ENCODE peak calls at places on chromosome 20, in seven cellular contexts. Q is uterus; K is CD4-positive, alpha-beta memory T cell; A is A549; O is H1; N is upper lobe of left lung; D is left ventricle myocardium inferior. W is an unnamed sample.

GRCh38 chr20:37096415-37097039 is 730 bp upstream of the RBL1 start:
- DNase-seq in Q (no peak), K (no peak), A (no peak), O (no peak), N (no peak), D (no peak), W (no peak)

GRCh38 chr20:62832951-62833391 is 16.1 kb downstream of the COL9A3 start:
- DNase-seq in Q (no peak), K (no peak), A (no peak), O (no peak), N (peak; percentile 59), D (no peak), W (no peak)

GRCh38 chr20:16293590-16293989 is 279.7 kb downstream of the KIF16B start:
- DNase-seq in Q (no peak), K (no peak), A (peak; percentile 11), O (no peak), N (no peak), D (no peak), W (no peak)

GRCh38 chr20:46151936-46152335 is 33.8 kb downstream of the CD40 start:
- DNase-seq in Q (no peak), K (no peak), A (peak; percentile 68), O (no peak), N (no peak), D (no peak), W (no peak)

GRCh38 chr20:57408131-57408530 is 16.9 kb downstream of the RBM38 start:
- DNase-seq in Q (no peak), K (no peak), A (no peak), O (no peak), N (no peak), D (no peak), W (no peak)

GRCh38 chr20:20362774-20363435 is 5.0 kb upstream of the INSM1 start:
- DNase-seq in Q (no peak), K (no peak), A (no peak), O (no peak), N (no peak), D (no peak), W (no peak)

GRCh38 chr20:42531675-42531985 is 658.1 kb downstream of the PTPRT start:
- DNase-seq in Q (no peak), K (no peak), A (no peak), O (no peak), N (no peak), D (no peak), W (peak; percentile 8)

GRCh38 chr20:13995086-13995665 is at the start of gene MACROD2:
- DNase-seq in Q (peak; percentile 91), K (peak; percentile 37), A (peak; percentile 96), O (peak; percentile 94), N (peak; percentile 91), D (peak; percentile 82), W (peak; percentile 76)

GRCh38 chr20:59790388-59790787 is 143.0 kb downstream of the SYCP2 start:
- DNase-seq in Q (no peak), K (no peak), A (no peak), O (no peak), N (no peak), D (no peak), W (no peak)

GRCh38 chr20:9551808-9552550 is 37.6 kb downstream of the LAMP5 start:
- DNase-seq in Q (no peak), K (no peak), A (no peak), O (no peak), N (no peak), D (no peak), W (no peak)

GRCh38 chr20:36779656-36780025 is 6.1 kb upstream of the DSN1 start:
- DNase-seq in Q (no peak), K (no peak), A (no peak), O (no peak), N (no peak), D (no peak), W (no peak)

GRCh38 chr20:12949429-12949980 is 59.3 kb upstream of the SPTLC3 start:
- DNase-seq in Q (no peak), K (no peak), A (no peak), O (no peak), N (no peak), D (no peak), W (no peak)

DNA sequence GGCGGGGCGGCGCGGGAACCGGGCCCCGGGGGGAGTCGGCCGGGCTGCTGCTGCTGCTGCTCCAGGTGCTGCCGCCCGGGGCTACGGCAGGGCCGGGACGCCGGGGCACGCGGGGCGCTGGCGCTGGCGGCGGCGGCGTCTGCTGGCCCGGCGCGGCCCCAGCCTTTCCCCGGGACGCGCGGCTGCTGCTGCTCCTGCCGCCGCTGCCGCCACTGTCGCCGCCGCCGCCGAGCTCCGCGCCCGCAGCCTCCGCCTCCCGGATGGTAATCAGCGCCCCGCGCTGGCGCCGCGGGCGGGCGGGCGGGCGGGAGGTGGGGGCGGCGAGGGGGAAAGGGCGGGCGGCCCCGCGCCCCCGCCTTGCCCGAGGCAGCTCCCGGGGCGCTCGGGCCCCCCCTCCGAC is 306 bp downstream of the EBF4 start:
- DNase-seq in Q (no peak), K (no peak), A (peak; percentile 33), O (no peak), N (no peak), D (no peak), W (no peak)
- H3K27ac ChIP-seq in Q (peak overlapping the region; percentile 71), K (no peak overlapping the region), A (peak overlapping the region; percentile 23), O (no peak overlapping the region), N (no peak overlapping the region), D (peak overlapping the region; percentile 63), W (no peak overlapping the region)

GRCh38 chr20:44582321-44583025 is at the start of gene PKIG:
- DNase-seq in Q (peak; percentile 55), K (no peak), A (no peak), O (no peak), N (no peak), D (no peak), W (no peak)

GRCh38 chr20:44583179-44583578 is 800 bp downstream of the PKIG start:
- DNase-seq in Q (no peak), K (no peak), A (no peak), O (no peak), N (no peak), D (no peak), W (no peak)

GRCh38 chr20:44581515-44581914 is 864 bp upstream of the PKIG start:
- DNase-seq in Q (no peak), K (no peak), A (no peak), O (no peak), N (no peak), D (no peak), W (no peak)

GRCh38 chr20:44579313-44580090 is 2.9 kb upstream of the PKIG start:
- DNase-seq in Q (no peak), K (no peak), A (no peak), O (no peak), N (no peak), D (no peak), W (no peak)

GRCh38 chr20:44580581-44581268 is 1.7 kb upstream of the PKIG start:
- DNase-seq in Q (no peak), K (no peak), A (no peak), O (no peak), N (no peak), D (no peak), W (no peak)
- H3K27ac ChIP-seq in Q (peak overlapping the region; percentile 91), K (no peak overlapping the region), A (no peak overlapping the region), O (no peak overlapping the region), N (peak overlapping the region; percentile 81), D (peak overlapping the region; percentile 94), W (no peak overlapping the region)

GRCh38 chr20:50193851-50194830 is 3.5 kb downstream of the CEBPB start:
- DNase-seq in Q (no peak), K (no peak), A (no peak), O (no peak), N (peak; percentile 46), D (no peak), W (no peak)
- H3K27ac ChIP-seq in Q (peak overlapping the region; percentile 100), K (no peak overlapping the region), A (peak overlapping the region; percentile 98), O (no peak overlapping the region), N (peak overlapping the region; percentile 100), D (peak overlapping the region; percentile 99), W (peak overlapping the region; percentile 85)

GRCh38 chr20:38134427-38135281 is 30.4 kb downstream of the TGM2 start:
- DNase-seq in Q (no peak), K (no peak), A (no peak), O (no peak), N (no peak), D (no peak), W (no peak)

GRCh38 chr20:38135641-38136420 is 29.2 kb downstream of the TGM2 start:
- DNase-seq in Q (no peak), K (no peak), A (no peak), O (no peak), N (no peak), D (no peak), W (no peak)

GRCh38 chr20:38132910-38133501 is 32.1 kb downstream of the TGM2 start:
- DNase-seq in Q (no peak), K (no peak), A (no peak), O (no peak), N (no peak), D (no peak), W (no peak)

GRCh38 chr20:38132156-38132909 is 32.7 kb downstream of the TGM2 start:
- DNase-seq in Q (peak; percentile 16), K (no peak), A (no peak), O (no peak), N (no peak), D (no peak), W (no peak)

DNA sequence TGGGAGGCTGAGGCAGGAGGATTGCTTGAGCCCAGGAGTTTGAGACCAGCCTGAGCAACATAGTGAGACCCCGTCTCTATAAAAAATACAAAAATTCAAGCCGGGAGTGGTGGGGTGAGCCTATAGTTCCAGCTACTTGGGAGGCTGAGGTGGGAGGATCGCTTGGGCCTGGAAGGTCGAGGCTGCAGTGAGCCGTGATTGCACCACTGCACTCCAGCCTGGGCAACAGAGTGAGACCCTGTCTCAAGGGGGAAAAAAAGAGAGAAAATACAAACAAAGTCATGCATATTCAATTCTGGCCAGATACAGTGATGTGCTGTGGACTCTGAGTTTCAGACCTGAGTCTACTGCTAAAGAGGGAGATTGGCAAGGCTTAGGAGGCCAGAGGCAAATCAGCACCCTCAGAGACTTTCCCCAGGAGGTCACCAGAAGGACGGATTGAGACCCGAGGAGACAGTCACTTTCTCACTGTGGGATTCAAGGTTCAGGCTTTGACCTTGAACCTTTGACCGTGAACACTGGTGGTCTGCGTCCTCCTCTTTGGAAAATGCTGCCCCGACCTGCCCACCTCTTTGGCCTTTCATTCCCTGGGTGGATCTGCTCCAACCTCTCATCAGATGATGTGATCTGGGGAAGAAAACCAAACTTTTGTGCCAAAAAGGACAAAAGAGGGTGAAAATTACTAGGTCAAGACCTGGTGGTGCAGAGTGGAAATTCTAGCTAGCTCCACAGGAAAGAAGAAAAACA is 31.2 kb downstream of the TGM2 start:
- DNase-seq in Q (no peak), K (no peak), A (no peak), O (no peak), N (no peak), D (no peak), W (no peak)
- H3K27ac ChIP-seq in Q (peak overlapping the region; percentile 60), K (no peak overlapping the region), A (no peak overlapping the region), O (no peak overlapping the region), N (peak overlapping the region; percentile 50), D (peak overlapping the region; percentile 79), W (peak overlapping the region; percentile 30)

DNA sequence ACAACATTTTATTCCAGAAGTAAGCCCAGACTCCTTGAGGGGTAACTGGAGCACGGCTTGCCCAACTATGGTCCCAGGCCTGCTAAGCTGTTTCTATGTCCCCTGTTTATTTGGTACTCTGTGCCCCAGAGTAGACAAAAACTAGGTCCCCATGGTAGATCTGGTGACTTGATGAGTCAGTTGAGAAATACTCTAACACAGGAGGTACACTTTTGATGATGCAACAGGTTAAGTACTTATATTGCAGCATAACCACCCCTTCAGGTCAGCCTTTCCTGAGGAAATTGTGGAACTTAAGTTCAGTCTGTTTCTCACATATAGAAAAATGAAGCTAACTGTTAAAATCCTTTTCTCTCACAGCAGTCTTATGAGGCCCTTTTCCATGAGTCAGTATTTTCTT is 19.6 kb downstream of the TTPAL start:
- DNase-seq in Q (no peak), K (no peak), A (no peak), O (no peak), N (no peak), D (no peak), W (no peak)
- H3K27ac ChIP-seq in Q (peak overlapping the region; percentile 76), K (no peak overlapping the region), A (peak overlapping the region; percentile 90), O (no peak overlapping the region), N (peak overlapping the region; percentile 62), D (no peak overlapping the region), W (no peak overlapping the region)

W was measured in caudate nucleus.